ENCODE peak calls at places on chromosomes 12 and 14, in nine cellular contexts. R is SK-N-SH; K is AML-193; J is AG10803; U is C1 segment of cervical spinal cord; H is GM13977; D is psoas muscle; Y is AG09309; N is effector memory CD8-positive, alpha-beta T cell. C is an unnamed sample.

GRCh38 chr12:115489253-115489652 is 788.2 kb downstream of the MED13L start:
- DNase-seq in H (no peak), K (no peak), D (no peak), J (no peak), U (no peak), N (no peak), Y (no peak), R (no peak), C (no peak)

GRCh38 chr12:22935090-22935489 is 310.1 kb downstream of the ETNK1 start:
- DNase-seq in Y (no peak), N (no peak), H (no peak), J (no peak), K (no peak), R (no peak), U (no peak), D (no peak), C (no peak)

GRCh38 chr12:93536766-93537515 is 35.5 kb upstream of the SOCS2 start:
- DNase-seq in R (peak), J (peak), D (no peak), H (peak), Y (no peak), K (no peak), U (no peak), N (no peak), C (no peak)

GRCh38 chr12:119153477-119154434 is 25.0 kb upstream of the HSPB8 start:
- DNase-seq in J (peak), K (no peak), D (peak), N (no peak), U (no peak), R (no peak), H (no peak), Y (no peak), C (peak)

GRCh38 chr12:19306366-19306765 is 132.9 kb upstream of the AEBP2 start:
- DNase-seq in R (no peak), J (no peak), U (no peak), N (no peak), K (no peak), H (no peak), Y (no peak), D (no peak), C (no peak)

GRCh38 chr12:27331927-27332324 is 710 bp upstream of the BMAL2 start:
- DNase-seq in N (no peak), H (no peak), Y (no peak), U (no peak), R (no peak), J (no peak), D (no peak), K (no peak), C (peak)

GRCh38 chr14:50805396-50805795 is 25.6 kb downstream of the NIN start:
- DNase-seq in Y (no peak), N (no peak), R (no peak), D (no peak), K (no peak), H (no peak), U (peak), J (no peak), C (no peak)

GRCh38 chr12:93851245-93851665 is 174.1 kb downstream of the CRADD start:
- DNase-seq in K (peak), J (no peak), U (no peak), Y (no peak), N (peak), D (no peak), R (no peak), H (no peak), C (peak)

GRCh38 chr14:33986804-33987203 is 35.9 kb upstream of the EGLN3 start:
- DNase-seq in N (no peak), H (no peak), R (no peak), Y (peak), J (peak), U (no peak), D (no peak), K (no peak), C (no peak)

GRCh38 chr12:119938049-119938667 is 50.9 kb upstream of the BICDL1 start:
- DNase-seq in J (peak), R (peak), D (no peak), U (peak), Y (no peak), N (peak), H (peak), K (peak), C (peak)

GRCh38 chr12:69096669-69097364 is 142.6 kb upstream of the CPSF6 start:
- DNase-seq in K (no peak), H (no peak), Y (no peak), R (no peak), N (no peak), J (peak), D (no peak), U (no peak), C (peak)

GRCh38 chr12:126342866-126343265 is 1277.6 kb downstream of the AACS start:
- DNase-seq in U (no peak), K (no peak), J (no peak), N (no peak), D (no peak), R (no peak), Y (peak), H (no peak), C (no peak)

GRCh38 chr12:52175411-52176350 is 16.1 kb downstream of the KRT80 start:
- DNase-seq in D (no peak), H (no peak), Y (no peak), R (peak), N (no peak), J (no peak), K (no peak), U (no peak), C (no peak)

GRCh38 chr12:8698132-8698829 is 490 bp downstream of the RIMKLB start:
- DNase-seq in J (peak), Y (no peak), N (peak), K (peak), U (peak), H (peak), D (peak), R (peak), C (peak)

GRCh38 chr12:104182144-104182543 is 33.4 kb upstream of the TXNRD1 start:
- DNase-seq in R (no peak), Y (peak), D (peak), J (peak), U (no peak), H (no peak), K (no peak), N (no peak), C (no peak)

GRCh38 chr12:9040484-9041186 is 51.3 kb downstream of the KLRG1 start:
- DNase-seq in R (no peak), D (no peak), U (no peak), H (no peak), J (no peak), Y (no peak), K (no peak), N (no peak), C (no peak)

GRCh38 chr12:92288533-92288932 is 142.9 kb upstream of the BTG1 start:
- DNase-seq in U (no peak), J (no peak), H (no peak), R (no peak), Y (no peak), D (no peak), K (no peak), N (no peak), C (no peak)

C was measured in OCI-M1.